ENCODE peak calls at places on chromosomes 12 and 14, in nine cellular contexts. U is memory B cell, F is mucosa of descending colon, Y is myocyte, G is NCI-H2171 treated with DMSO at 0.1 percent for 48 hours, D is NCI-H510A treated with DMSO at 0.1 percent for 48 hours, M is DMS53, A is psoas muscle, H is endodermal cell. O is an unnamed sample.

GRCh38 chr12:30970559-30971202 is 44.1 kb downstream of the TSPAN11 start:
- DNase-seq in G (peak), F (peak), A (no peak), D (no peak), M (peak), H (no peak), Y (peak), U (no peak), O (no peak)

GRCh38 chr12:131199221-131199620 is 245.5 kb downstream of the ADGRD1 start:
- DNase-seq in M (no peak), F (no peak), D (no peak), U (no peak), G (no peak), Y (no peak), A (no peak), H (no peak), O (no peak)

GRCh38 chr12:92614502-92614901 is 88.3 kb upstream of the PLEKHG7 start:
- DNase-seq in Y (peak), M (no peak), U (no peak), F (no peak), H (no peak), A (no peak), D (no peak), G (no peak), O (no peak)

GRCh38 chr12:76688001-76688400 is 75.9 kb upstream of the ZDHHC17 start:
- DNase-seq in A (no peak), U (no peak), Y (peak), H (no peak), F (no peak), D (peak), M (no peak), G (peak), O (no peak)

GRCh38 chr14:102616799-102617198 is 24.4 kb downstream of the RCOR1 start:
- DNase-seq in D (no peak), A (no peak), F (no peak), G (no peak), M (no peak), H (no peak), Y (no peak), U (no peak), O (no peak)

GRCh38 chr12:89309452-89309802 is 42.9 kb downstream of the DUSP6 start:
- DNase-seq in G (no peak), M (no peak), U (no peak), F (no peak), A (no peak), H (no peak), Y (peak), D (no peak), O (no peak)

GRCh38 chr12:293199-293598 is 30.6 kb upstream of the SLC6A13 start:
- DNase-seq in F (no peak), H (no peak), M (no peak), Y (no peak), U (no peak), D (no peak), A (no peak), G (no peak), O (no peak)

GRCh38 chr14:99249389-99249788 is 22.6 kb downstream of the BCL11B start:
- DNase-seq in G (no peak), D (no peak), M (no peak), U (no peak), H (no peak), F (no peak), A (no peak), Y (no peak), O (no peak)

GRCh38 chr12:71846322-71846940 is 6.9 kb downstream of the TBC1D15 start:
- DNase-seq in F (peak), U (no peak), Y (peak), H (no peak), D (peak), G (peak), M (peak), A (no peak), O (no peak)

O was measured in CMK.